ENCODE peak calls at places on chromosome 17, in seven cellular contexts. Q is GM23338, N is MM.1S, U is hepatocyte, C is neural progenitor cell, G is PC-3, I is HCT116. J is an unnamed sample.

GRCh38 chr17:37068266-37068665 is 119.5 kb downstream of the AATF start:
- DNase-seq in I (no peak), G (no peak), N (no peak), U (no peak), C (no peak), Q (no peak), J (no peak)

GRCh38 chr17:60496051-60496450 is 30.0 kb downstream of the APPBP2 start:
- DNase-seq in U (no peak), G (no peak), Q (no peak), C (no peak), N (no peak), I (no peak), J (peak; percentile 4)

GRCh38 chr17:1829189-1829578 is 518 bp downstream of the SMYD4 start:
- DNase-seq in C (no peak), Q (peak; percentile 53), I (no peak), N (peak; percentile 7), U (peak; percentile 37), G (peak; percentile 9), J (peak; percentile 59)

GRCh38 chr17:31489295-31490018 is 98.0 kb downstream of the RAB11FIP4 start:
- DNase-seq in I (peak; percentile 31), Q (peak; percentile 93), G (peak; percentile 6), U (peak; percentile 89), C (peak; percentile 62), N (no peak), J (no peak)

GRCh38 chr17:50318551-50319310 is 27.2 kb upstream of the XYLT2 start:
- DNase-seq in Q (no peak), G (no peak), I (no peak), N (no peak), U (peak; percentile 52), C (no peak), J (no peak)

GRCh38 chr17:47802341-47803022 is 19.1 kb downstream of the OSBPL7 start:
- DNase-seq in N (peak; percentile 71), Q (peak; percentile 91), U (peak; percentile 83), I (peak; percentile 68), G (peak; percentile 80), C (peak; percentile 82), J (peak; percentile 73)

GRCh38 chr17:70527364-70527888 is 358.1 kb downstream of the KCNJ2 start:
- DNase-seq in I (no peak), N (no peak), G (no peak), U (no peak), C (no peak), Q (no peak), J (no peak)

GRCh38 chr17:21124096-21124495 is 2.7 kb upstream of the DHRS7B start:
- DNase-seq in I (no peak), G (peak; percentile 16), U (no peak), N (no peak), Q (peak; percentile 43), C (no peak), J (no peak)

GRCh38 chr17:2053380-2054261 is 1.3 kb upstream of the HIC1 start:
- DNase-seq in I (no peak), U (peak; percentile 86), Q (peak; percentile 88), N (peak; percentile 71), G (peak; percentile 58), C (peak; percentile 81), J (peak; percentile 91)

GRCh38 chr17:61183793-61184192 is 215.8 kb upstream of the TBX2 start:
- DNase-seq in C (no peak), G (no peak), U (no peak), Q (no peak), I (no peak), N (no peak), J (no peak)

GRCh38 chr17:50945779-50946222 is 79.6 kb upstream of the TOB1 start:
- DNase-seq in I (no peak), C (no peak), Q (no peak), U (no peak), G (no peak), N (no peak), J (no peak)

GRCh38 chr17:20244671-20245070 is 222.7 kb downstream of the LGALS9B start:
- DNase-seq in U (no peak), C (no peak), I (no peak), G (peak; percentile 33), Q (no peak), N (no peak), J (no peak)

GRCh38 chr17:49201481-49201927 is 8.9 kb downstream of the GNGT2 start:
- DNase-seq in G (no peak), C (no peak), Q (no peak), U (no peak), I (no peak), N (no peak), J (peak; percentile 67)

GRCh38 chr17:40371261-40371929 is 6.9 kb upstream of the GJD3 start:
- DNase-seq in U (no peak), C (no peak), Q (peak; percentile 91), G (no peak), I (peak; percentile 19), N (no peak), J (no peak)

GRCh38 chr17:52383493-52384100 is 225.1 kb upstream of the CA10 start:
- DNase-seq in U (peak; percentile 88), I (peak; percentile 4), G (peak; percentile 76), C (peak; percentile 87), Q (peak; percentile 91), N (peak; percentile 67), J (peak; percentile 55)

GRCh38 chr17:68533887-68534700 is 21.9 kb downstream of the PRKAR1A start:
- DNase-seq in Q (peak; percentile 52), C (no peak), U (no peak), N (peak; percentile 76), G (peak; percentile 72), I (no peak), J (peak; percentile 83)

GRCh38 chr17:78131172-78132085 is 858 bp downstream of the TMC8 start:
- DNase-seq in N (peak; percentile 35), I (no peak), G (no peak), Q (no peak), U (no peak), C (peak; percentile 42), J (peak; percentile 41)
- TF ChIP-seq EZH2 in N (no peak), I (no peak), G (no peak), Q (no peak), U (no peak), C (no peak), J (peak; percentile 14)

DNA sequence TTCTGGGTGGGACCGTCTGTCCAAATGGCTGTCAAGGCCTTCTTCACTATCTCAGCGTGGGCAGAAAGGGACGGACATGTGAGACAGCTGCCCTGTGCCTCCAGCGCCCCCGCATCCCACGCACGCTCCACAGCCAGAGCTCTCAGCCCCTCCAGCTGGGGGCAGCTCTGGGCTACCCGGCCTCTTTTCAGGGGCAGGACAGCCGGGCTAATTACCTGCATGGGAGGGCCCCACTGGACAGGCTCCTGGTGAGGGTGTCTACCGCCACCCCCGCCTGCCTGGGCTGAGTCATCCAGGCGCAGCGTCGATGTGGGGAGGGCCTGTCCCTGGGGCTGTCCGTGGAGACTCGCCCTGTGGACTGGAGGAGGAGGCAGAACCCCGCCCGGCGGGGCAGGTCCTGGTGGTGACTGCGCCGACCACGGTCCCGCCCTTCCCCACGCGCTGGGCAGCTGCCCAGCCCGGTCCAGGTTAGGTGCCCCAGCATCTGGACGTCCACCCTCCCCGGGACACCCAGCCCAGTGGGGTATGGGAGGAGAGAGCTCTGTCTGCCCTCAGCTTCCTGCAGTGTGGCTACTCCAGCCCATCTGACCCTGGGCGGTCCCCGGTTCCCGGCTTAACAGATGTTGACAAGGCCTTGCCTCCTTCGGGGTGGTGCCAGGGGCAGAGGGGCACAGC is 5.9 kb upstream of the METRNL start:
- DNase-seq in I (peak; percentile 54), C (no peak), G (peak; percentile 72), U (peak; percentile 71), N (no peak), Q (no peak), J (peak; percentile 41)
- TF ChIP-seq EZH2phosphoT487 in I (no peak), C (no peak), G (no peak), U (no peak), N (no peak), Q (no peak), J (no peak)

GRCh38 chr17:7261377-7262191 is 694 bp downstream of the CLDN7 start:
- DNase-seq in U (peak; percentile 38), N (no peak), I (no peak), Q (peak; percentile 20), C (no peak), G (no peak), J (peak; percentile 31)
- TF ChIP-seq EZH2 in U (no peak), N (no peak), I (no peak), Q (no peak), C (peak; percentile 98), G (no peak), J (no peak)

DNA sequence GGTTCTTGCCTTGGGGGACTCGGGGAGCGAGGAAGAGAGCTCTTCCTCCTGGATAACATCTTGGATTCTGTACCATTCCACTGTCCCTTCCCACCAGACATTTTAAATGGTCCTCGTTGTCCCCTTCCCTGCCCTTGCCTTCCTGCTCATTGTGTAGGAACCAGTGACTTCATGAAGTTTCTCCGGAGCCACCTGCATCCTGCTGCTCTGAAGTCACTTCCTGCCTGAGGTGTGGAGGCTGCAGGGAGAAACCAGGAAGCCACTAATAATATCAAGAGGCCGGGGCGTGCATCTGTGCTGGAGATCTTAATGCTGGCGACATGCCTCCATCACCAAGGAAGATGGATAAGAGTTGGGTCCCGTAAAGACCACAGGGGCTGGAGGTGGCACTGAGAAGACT is 6.2 kb upstream of the SLC16A13 start:
- DNase-seq in C (no peak), U (no peak), G (no peak), Q (no peak), I (no peak), N (peak; percentile 55), J (no peak)
- TF ChIP-seq EZH2phosphoT487 in C (no peak), U (no peak), G (no peak), Q (no peak), I (no peak), N (no peak), J (no peak)

GRCh38 chr17:17328251-17328650 is 25.1 kb downstream of the NT5M start:
- DNase-seq in U (no peak), C (no peak), N (no peak), G (no peak), Q (no peak), I (no peak), J (no peak)
- TF ChIP-seq EZH2 in U (no peak), C (no peak), N (no peak), G (no peak), Q (no peak), I (no peak), J (no peak)

GRCh38 chr17:42779942-42780815 is at the start of gene WNK4:
- DNase-seq in C (peak; percentile 64), I (no peak), G (peak; percentile 81), Q (peak; percentile 69), U (peak; percentile 62), N (no peak), J (peak; percentile 67)
- TF ChIP-seq EZH2phosphoT487 in C (no peak), I (no peak), G (no peak), Q (no peak), U (no peak), N (no peak), J (no peak)